ENCODE peak calls at places on chromosomes 5 and 9, in nine cellular contexts. One of them, this sample, is unnamed.

GRCh38 chr5:139951296-139951924 is 91.7 kb downstream of the NRG2 start:
- DNase-seq in heart left ventricle: no peak
- DNase-seq in GM12878: no peak
- DNase-seq in breast epithelium: no peak
- DNase-seq in upper lobe of right lung: peak; percentile 19
- DNase-seq in PC-3: no peak
- DNase-seq in ascending aorta: no peak
- DNase-seq in SK-N-SH: no peak
- DNase-seq in H9: no peak
- DNase-seq in this sample: peak; percentile 30

GRCh38 chr5:13218518-13218917 is 726.0 kb downstream of the DNAH5 start:
- DNase-seq in GM12878: no peak
- DNase-seq in ascending aorta: no peak
- DNase-seq in heart left ventricle: no peak
- DNase-seq in upper lobe of right lung: no peak
- DNase-seq in PC-3: peak; percentile 76
- DNase-seq in SK-N-SH: no peak
- DNase-seq in breast epithelium: no peak
- DNase-seq in H9: peak; percentile 67
- DNase-seq in this sample: no peak

GRCh38 chr9:111150241-111150640 is 112.0 kb upstream of the LPAR1 start:
- DNase-seq in breast epithelium: no peak
- DNase-seq in GM12878: no peak
- DNase-seq in H9: no peak
- DNase-seq in ascending aorta: no peak
- DNase-seq in SK-N-SH: peak; percentile 19
- DNase-seq in PC-3: no peak
- DNase-seq in heart left ventricle: no peak
- DNase-seq in upper lobe of right lung: no peak
- DNase-seq in this sample: no peak

GRCh38 chr5:72433520-72433919 is 73.7 kb downstream of the ZNF366 start:
- DNase-seq in breast epithelium: no peak
- DNase-seq in upper lobe of right lung: no peak
- DNase-seq in PC-3: no peak
- DNase-seq in H9: no peak
- DNase-seq in GM12878: no peak
- DNase-seq in ascending aorta: no peak
- DNase-seq in heart left ventricle: no peak
- DNase-seq in SK-N-SH: no peak
- DNase-seq in this sample: no peak

GRCh38 chr5:111704452-111705085 is 52.4 kb downstream of the NREP start:
- DNase-seq in PC-3: no peak
- DNase-seq in heart left ventricle: no peak
- DNase-seq in SK-N-SH: no peak
- DNase-seq in GM12878: no peak
- DNase-seq in upper lobe of right lung: no peak
- DNase-seq in H9: no peak
- DNase-seq in ascending aorta: no peak
- DNase-seq in breast epithelium: no peak
- DNase-seq in this sample: no peak

GRCh38 chr9:134378901-134379338 is 52.7 kb downstream of the RXRA start:
- DNase-seq in SK-N-SH: peak; percentile 58
- DNase-seq in PC-3: peak; percentile 79
- DNase-seq in breast epithelium: peak; percentile 61
- DNase-seq in GM12878: no peak
- DNase-seq in H9: no peak
- DNase-seq in upper lobe of right lung: peak; percentile 83
- DNase-seq in ascending aorta: no peak
- DNase-seq in heart left ventricle: no peak
- DNase-seq in this sample: no peak

GRCh38 chr5:171673840-171674239 is 111.8 kb upstream of the SMIM23 start:
- DNase-seq in PC-3: no peak
- DNase-seq in H9: no peak
- DNase-seq in heart left ventricle: no peak
- DNase-seq in GM12878: no peak
- DNase-seq in upper lobe of right lung: no peak
- DNase-seq in SK-N-SH: no peak
- DNase-seq in breast epithelium: no peak
- DNase-seq in ascending aorta: no peak
- DNase-seq in this sample: no peak

GRCh38 chr9:136821333-136822031 is 13.7 kb downstream of the RABL6 start:
- DNase-seq in heart left ventricle: no peak
- DNase-seq in SK-N-SH: no peak
- DNase-seq in GM12878: no peak
- DNase-seq in ascending aorta: no peak
- DNase-seq in H9: no peak
- DNase-seq in breast epithelium: no peak
- DNase-seq in upper lobe of right lung: no peak
- DNase-seq in PC-3: no peak
- DNase-seq in this sample: no peak

GRCh38 chr5:3035452-3035851 is 284.0 kb upstream of the IRX2 start:
- DNase-seq in PC-3: no peak
- DNase-seq in ascending aorta: no peak
- DNase-seq in GM12878: no peak
- DNase-seq in H9: no peak
- DNase-seq in SK-N-SH: no peak
- DNase-seq in upper lobe of right lung: no peak
- DNase-seq in breast epithelium: no peak
- DNase-seq in heart left ventricle: no peak
- DNase-seq in this sample: peak; percentile 23

GRCh38 chr9:129849901-129850300 is 14.6 kb downstream of the USP20 start:
- DNase-seq in ascending aorta: no peak
- DNase-seq in H9: no peak
- DNase-seq in PC-3: no peak
- DNase-seq in upper lobe of right lung: no peak
- DNase-seq in heart left ventricle: no peak
- DNase-seq in breast epithelium: no peak
- DNase-seq in GM12878: no peak
- DNase-seq in SK-N-SH: no peak
- DNase-seq in this sample: no peak

GRCh38 chr5:141995656-141996055 is 17.2 kb downstream of the GNPDA1 start:
- DNase-seq in upper lobe of right lung: no peak
- DNase-seq in ascending aorta: no peak
- DNase-seq in SK-N-SH: no peak
- DNase-seq in heart left ventricle: no peak
- DNase-seq in GM12878: no peak
- DNase-seq in PC-3: no peak
- DNase-seq in H9: no peak
- DNase-seq in breast epithelium: no peak
- DNase-seq in this sample: no peak

GRCh38 chr9:81445331-81445921 is 243.9 kb downstream of the TLE1 start:
- DNase-seq in GM12878: no peak
- DNase-seq in SK-N-SH: no peak
- DNase-seq in breast epithelium: no peak
- DNase-seq in heart left ventricle: no peak
- DNase-seq in upper lobe of right lung: no peak
- DNase-seq in PC-3: no peak
- DNase-seq in ascending aorta: no peak
- DNase-seq in H9: no peak
- DNase-seq in this sample: no peak

GRCh38 chr5:32722957-32723356 is 11.8 kb downstream of the NPR3 start:
- DNase-seq in breast epithelium: no peak
- DNase-seq in heart left ventricle: no peak
- DNase-seq in upper lobe of right lung: no peak
- DNase-seq in GM12878: no peak
- DNase-seq in ascending aorta: no peak
- DNase-seq in H9: no peak
- DNase-seq in PC-3: no peak
- DNase-seq in SK-N-SH: no peak
- DNase-seq in this sample: no peak

GRCh38 chr9:134863941-134864820 is 16.4 kb upstream of the FCN2 start:
- DNase-seq in GM12878: no peak
- DNase-seq in ascending aorta: no peak
- DNase-seq in SK-N-SH: no peak
- DNase-seq in H9: peak; percentile 24
- DNase-seq in upper lobe of right lung: peak; percentile 58
- DNase-seq in breast epithelium: peak; percentile 65
- DNase-seq in PC-3: no peak
- DNase-seq in heart left ventricle: no peak
- DNase-seq in this sample: no peak

GRCh38 chr5:172565455-172565854 is 75.6 kb upstream of the NEURL1B start:
- DNase-seq in SK-N-SH: no peak
- DNase-seq in H9: no peak
- DNase-seq in GM12878: no peak
- DNase-seq in breast epithelium: no peak
- DNase-seq in heart left ventricle: no peak
- DNase-seq in PC-3: no peak
- DNase-seq in ascending aorta: no peak
- DNase-seq in upper lobe of right lung: no peak
- DNase-seq in this sample: no peak

GRCh38 chr5:113338628-113339027 is 96.2 kb downstream of the TSSK1B start:
- DNase-seq in SK-N-SH: no peak
- DNase-seq in GM12878: no peak
- DNase-seq in PC-3: peak; percentile 14
- DNase-seq in ascending aorta: no peak
- DNase-seq in breast epithelium: no peak
- DNase-seq in heart left ventricle: no peak
- DNase-seq in upper lobe of right lung: no peak
- DNase-seq in H9: no peak
- DNase-seq in this sample: no peak

GRCh38 chr5:113343343-113343742 is 91.4 kb downstream of the TSSK1B start:
- DNase-seq in GM12878: no peak
- DNase-seq in ascending aorta: no peak
- DNase-seq in breast epithelium: no peak
- DNase-seq in PC-3: peak; percentile 57
- DNase-seq in H9: no peak
- DNase-seq in heart left ventricle: peak; percentile 31
- DNase-seq in upper lobe of right lung: no peak
- DNase-seq in SK-N-SH: peak; percentile 36
- DNase-seq in this sample: no peak

GRCh38 chr5:113337515-113338140 is 97.2 kb downstream of the TSSK1B start:
- DNase-seq in ascending aorta: no peak
- DNase-seq in breast epithelium: no peak
- DNase-seq in heart left ventricle: no peak
- DNase-seq in upper lobe of right lung: no peak
- DNase-seq in PC-3: peak; percentile 18
- DNase-seq in SK-N-SH: no peak
- DNase-seq in GM12878: no peak
- DNase-seq in H9: no peak
- DNase-seq in this sample: no peak

GRCh38 chr5:113336975-113337374 is 97.8 kb downstream of the TSSK1B start:
- DNase-seq in GM12878: no peak
- DNase-seq in PC-3: peak; percentile 72
- DNase-seq in ascending aorta: no peak
- DNase-seq in H9: peak; percentile 67
- DNase-seq in upper lobe of right lung: no peak
- DNase-seq in heart left ventricle: peak; percentile 40
- DNase-seq in SK-N-SH: peak; percentile 22
- DNase-seq in breast epithelium: no peak
- DNase-seq in this sample: peak; percentile 74

GRCh38 chr5:113340537-113340936 is 94.3 kb downstream of the TSSK1B start:
- DNase-seq in breast epithelium: no peak
- DNase-seq in heart left ventricle: no peak
- DNase-seq in upper lobe of right lung: no peak
- DNase-seq in SK-N-SH: peak; percentile 11
- DNase-seq in H9: no peak
- DNase-seq in ascending aorta: no peak
- DNase-seq in PC-3: peak; percentile 27
- DNase-seq in GM12878: no peak
- DNase-seq in this sample: no peak
- TF ChIP-seq CTCF in breast epithelium: no peak
- TF ChIP-seq CTCF in heart left ventricle: no peak
- TF ChIP-seq CTCF in upper lobe of right lung: no peak
- TF ChIP-seq CTCF in SK-N-SH: no peak
- TF ChIP-seq CTCF in H9: peak; percentile 28
- TF ChIP-seq CTCF in ascending aorta: no peak
- TF ChIP-seq CTCF in PC-3: peak; percentile 28
- TF ChIP-seq CTCF in GM12878: no peak
- TF ChIP-seq CTCF in this sample: peak; percentile 28

GRCh38 chr5:1502046-1502736 is 21.6 kb downstream of the LPCAT1 start:
- DNase-seq in SK-N-SH: no peak
- DNase-seq in heart left ventricle: no peak
- DNase-seq in ascending aorta: peak; percentile 52
- DNase-seq in GM12878: no peak
- DNase-seq in H9: no peak
- DNase-seq in breast epithelium: no peak
- DNase-seq in PC-3: no peak
- DNase-seq in upper lobe of right lung: peak; percentile 87
- DNase-seq in this sample: peak; percentile 66
- H3K27ac ChIP-seq in SK-N-SH: no peak overlapping the region
- H3K27ac ChIP-seq in heart left ventricle: peak overlapping the region; percentile 89
- H3K27ac ChIP-seq in ascending aorta: no peak overlapping the region
- H3K27ac ChIP-seq in GM12878: peak overlapping the region; percentile 93
- H3K27ac ChIP-seq in H9: no peak overlapping the region
- H3K27ac ChIP-seq in breast epithelium: no peak overlapping the region
- H3K27ac ChIP-seq in PC-3: no peak overlapping the region
- H3K27ac ChIP-seq in upper lobe of right lung: peak overlapping the region; percentile 3
- H3K27ac ChIP-seq in this sample: no peak overlapping the region

GRCh38 chr5:56588125-56588516 is 227.2 kb upstream of the MAP3K1 start:
- DNase-seq in SK-N-SH: no peak
- DNase-seq in breast epithelium: no peak
- DNase-seq in heart left ventricle: no peak
- DNase-seq in upper lobe of right lung: no peak
- DNase-seq in H9: no peak
- DNase-seq in PC-3: no peak
- DNase-seq in ascending aorta: no peak
- DNase-seq in GM12878: no peak
- DNase-seq in this sample: no peak

GRCh38 chr5:56591081-56591480 is 224.3 kb upstream of the MAP3K1 start:
- DNase-seq in breast epithelium: no peak
- DNase-seq in SK-N-SH: no peak
- DNase-seq in upper lobe of right lung: no peak
- DNase-seq in GM12878: no peak
- DNase-seq in H9: no peak
- DNase-seq in PC-3: no peak
- DNase-seq in heart left ventricle: no peak
- DNase-seq in ascending aorta: no peak
- DNase-seq in this sample: no peak

GRCh38 chr5:56587381-56588124 is 227.8 kb upstream of the MAP3K1 start:
- DNase-seq in breast epithelium: no peak
- DNase-seq in H9: no peak
- DNase-seq in heart left ventricle: no peak
- DNase-seq in SK-N-SH: no peak
- DNase-seq in upper lobe of right lung: no peak
- DNase-seq in PC-3: no peak
- DNase-seq in GM12878: no peak
- DNase-seq in ascending aorta: no peak
- DNase-seq in this sample: no peak

GRCh38 chr5:56589486-56589870 is 225.9 kb upstream of the MAP3K1 start:
- DNase-seq in heart left ventricle: no peak
- DNase-seq in SK-N-SH: no peak
- DNase-seq in upper lobe of right lung: no peak
- DNase-seq in breast epithelium: no peak
- DNase-seq in ascending aorta: no peak
- DNase-seq in H9: no peak
- DNase-seq in GM12878: no peak
- DNase-seq in PC-3: no peak
- DNase-seq in this sample: no peak

GRCh38 chr5:56588636-56589485 is 226.5 kb upstream of the MAP3K1 start:
- DNase-seq in heart left ventricle: peak; percentile 68
- DNase-seq in ascending aorta: no peak
- DNase-seq in upper lobe of right lung: peak; percentile 70
- DNase-seq in PC-3: no peak
- DNase-seq in SK-N-SH: no peak
- DNase-seq in H9: peak; percentile 59
- DNase-seq in GM12878: peak; percentile 78
- DNase-seq in breast epithelium: no peak
- DNase-seq in this sample: peak; percentile 66
- H3K4me1 ChIP-seq in heart left ventricle: peaks cover 47% of the 10 kb centered on the region
- H3K4me1 ChIP-seq in ascending aorta: peaks cover 11% of the 10 kb centered on the region
- H3K4me1 ChIP-seq in upper lobe of right lung: peaks cover 14% of the 10 kb centered on the region
- H3K4me1 ChIP-seq in PC-3: no peaks in the 10 kb centered on the region
- H3K4me1 ChIP-seq in SK-N-SH: peaks cover 11% of the 10 kb centered on the region
- H3K4me1 ChIP-seq in H9: no peaks in the 10 kb centered on the region
- H3K4me1 ChIP-seq in GM12878: peaks cover 22% of the 10 kb centered on the region
- H3K4me1 ChIP-seq in breast epithelium: peaks cover 7% of the 10 kb centered on the region
- H3K4me1 ChIP-seq in this sample: peaks cover 40% of the 10 kb centered on the region

GRCh38 chr5:177370488-177371119 is 12.9 kb downstream of the RGS14 start:
- DNase-seq in heart left ventricle: peak; percentile 76
- DNase-seq in SK-N-SH: peak; percentile 92
- DNase-seq in PC-3: peak; percentile 94
- DNase-seq in H9: peak; percentile 99
- DNase-seq in breast epithelium: peak; percentile 48
- DNase-seq in GM12878: no peak
- DNase-seq in upper lobe of right lung: peak; percentile 91
- DNase-seq in ascending aorta: no peak
- DNase-seq in this sample: peak; percentile 73
- TF ChIP-seq CTCF in heart left ventricle: peak; percentile 14
- TF ChIP-seq CTCF in SK-N-SH: peak; percentile 49
- TF ChIP-seq CTCF in PC-3: peak; percentile 57
- TF ChIP-seq CTCF in H9: peak; percentile 68
- TF ChIP-seq CTCF in breast epithelium: peak; percentile 23
- TF ChIP-seq CTCF in GM12878: peak; percentile 52
- TF ChIP-seq CTCF in upper lobe of right lung: peak; percentile 31
- TF ChIP-seq CTCF in ascending aorta: peak; percentile 28
- TF ChIP-seq CTCF in this sample: no peak

This sample was measured in right atrium auricular region.